ENCODE peak calls at places on chromosomes 3 and 15, in ten cellular contexts. X is mucosa of descending colon; W is cardiac muscle cell; J is testis; Z is A549; D is heart right ventricle; Y is fibroblast of villous mesenchyme; G is body of pancreas; T is uterus; F is CD8-positive, alpha-beta T cell. E is an unnamed sample.

GRCh38 chr15:49137861-49138260 is 17.5 kb downstream of the COPS2 start:
- DNase-seq in X (no peak), W (no peak), J (no peak), Z (no peak), D (no peak), Y (no peak), G (no peak), T (no peak), F (no peak), E (no peak)

GRCh38 chr3:11128682-11129632 is 25.3 kb upstream of the HRH1 start:
- DNase-seq in X (no peak), W (no peak), J (no peak), Z (no peak), D (no peak), Y (no peak), G (no peak), T (no peak), F (no peak), E (peak)

GRCh38 chr3:50661321-50661837 is 13.3 kb upstream of the DOCK3 start:
- DNase-seq in X (no peak), W (no peak), J (no peak), Z (no peak), D (no peak), Y (no peak), G (no peak), T (no peak), F (no peak), E (no peak)

GRCh38 chr3:193446975-193447602 is 68.5 kb upstream of the ATP13A5 start:
- DNase-seq in X (no peak), W (no peak), J (no peak), Z (no peak), D (no peak), Y (no peak), G (no peak), T (no peak), F (no peak), E (no peak)

GRCh38 chr15:90364251-90364650 is 12.2 kb downstream of the ZNF774 start:
- DNase-seq in X (no peak), W (no peak), J (no peak), Z (no peak), D (no peak), Y (peak), G (no peak), T (no peak), F (no peak), E (peak)

GRCh38 chr15:82081904-82082810 is 36.3 kb upstream of the MEX3B start:
- DNase-seq in X (no peak), W (no peak), J (no peak), Z (no peak), D (no peak), Y (peak), G (no peak), T (no peak), F (no peak), E (peak)

GRCh38 chr15:100261302-100262240 is 80.2 kb downstream of the ADAMTS17 start:
- DNase-seq in X (no peak), W (no peak), J (no peak), Z (no peak), D (no peak), Y (no peak), G (no peak), T (no peak), F (no peak), E (no peak)

GRCh38 chr3:53709856-53710674 is 136.2 kb downstream of the CHDH start:
- DNase-seq in X (no peak), W (peak), J (peak), Z (peak), D (peak), Y (peak), G (peak), T (peak), F (peak), E (peak)

GRCh38 chr3:121883507-121883906 is 10.7 kb upstream of the SLC15A2 start:
- DNase-seq in X (no peak), W (peak), J (peak), Z (peak), D (no peak), Y (peak), G (no peak), T (no peak), F (no peak), E (peak)

GRCh38 chr3:129433565-129433964 is 5.1 kb upstream of the EFCAB12 start:
- DNase-seq in X (no peak), W (no peak), J (no peak), Z (no peak), D (no peak), Y (no peak), G (no peak), T (no peak), F (no peak), E (no peak)

GRCh38 chr15:65816441-65816840 is 24.3 kb upstream of the DENND4A start:
- DNase-seq in X (no peak), W (no peak), J (no peak), Z (no peak), D (no peak), Y (no peak), G (no peak), T (no peak), F (no peak), E (no peak)

GRCh38 chr3:50572158-50572557 is 2.8 kb downstream of the HEMK1 start:
- DNase-seq in X (peak), W (peak), J (peak), Z (peak), D (peak), Y (peak), G (peak), T (peak), F (peak), E (peak)

GRCh38 chr3:123194552-123194951 is 7.2 kb upstream of the SEC22A start:
- DNase-seq in X (no peak), W (peak), J (peak), Z (peak), D (peak), Y (peak), G (no peak), T (no peak), F (no peak), E (peak)

GRCh38 chr3:192928720-192929119 is 11.1 kb upstream of the MB21D2 start:
- DNase-seq in X (no peak), W (no peak), J (no peak), Z (no peak), D (no peak), Y (no peak), G (no peak), T (no peak), F (no peak), E (no peak)

GRCh38 chr15:39581501-39582285 is 814 bp downstream of the THBS1 start:
- DNase-seq in X (peak), W (peak), J (peak), Z (peak), D (peak), Y (peak), G (peak), T (peak), F (no peak), E (peak)
- H3K4me3 ChIP-seq in X (peak), W (peak), J (peak), Z (peak), D (peak), Y (peak), G (no peak), T (peak), F (no peak), E (peak)

GRCh38 chr3:46245155-46245554 is 2.9 kb downstream of the CCR3 start:
- DNase-seq in X (no peak), W (no peak), J (no peak), Z (no peak), D (no peak), Y (no peak), G (no peak), T (no peak), F (no peak), E (no peak)
- TF ChIP-seq CTCF in X (no peak), W (no peak), J (no peak), Z (no peak), D (no peak), Y (no peak), G (no peak), T (no peak), F (no peak), E (no peak)

DNA sequence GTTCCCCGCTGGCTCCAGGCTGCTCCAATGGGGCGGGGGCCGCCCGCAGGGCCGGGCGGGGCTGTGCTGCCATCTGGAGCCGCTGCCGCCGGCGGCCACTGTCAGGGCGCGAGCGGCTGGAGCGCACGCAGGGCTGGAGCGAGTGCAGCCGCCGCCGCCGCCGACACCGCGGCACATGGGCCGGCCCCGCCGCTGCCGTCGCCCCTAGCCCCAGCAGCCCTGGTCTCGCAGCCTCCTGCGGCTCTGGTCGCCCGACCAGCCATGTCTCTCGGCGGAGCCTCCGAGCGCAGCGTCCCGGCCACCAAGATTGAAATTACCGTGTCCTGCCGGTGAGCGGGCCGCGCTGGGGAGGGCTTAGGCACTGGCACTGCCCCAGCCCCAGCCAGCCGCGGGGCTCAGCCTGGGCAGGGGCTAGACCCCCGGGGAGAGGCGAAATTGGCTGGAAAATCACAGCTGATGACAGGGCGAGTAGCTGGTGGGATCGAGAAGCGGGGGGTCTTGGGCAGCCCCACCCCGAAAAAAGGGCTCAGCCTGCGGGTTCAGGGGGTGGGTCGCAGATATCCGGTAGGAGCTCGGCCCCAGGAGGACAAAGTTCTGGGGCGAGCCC is at the start of gene CPNE9:
- DNase-seq in X (no peak), W (peak), J (no peak), Z (no peak), D (no peak), Y (no peak), G (no peak), T (no peak), F (no peak), E (no peak)
- H3K4me3 ChIP-seq in X (no peak), W (peak), J (peak), Z (peak), D (peak), Y (peak), G (no peak), T (no peak), F (peak), E (peak)

GRCh38 chr3:188687389-188687788 is 484.4 kb upstream of the TPRG1 start:
- DNase-seq in X (no peak), W (peak), J (no peak), Z (no peak), D (no peak), Y (peak), G (no peak), T (no peak), F (no peak), E (peak)
- TF ChIP-seq CTCF in X (no peak), W (peak), J (no peak), Z (no peak), D (peak), Y (peak), G (no peak), T (no peak), F (no peak), E (peak)

GRCh38 chr3:119676020-119676419 is 1.2 kb downstream of the COX17 start:
- DNase-seq in X (no peak), W (no peak), J (no peak), Z (no peak), D (no peak), Y (no peak), G (no peak), T (no peak), F (no peak), E (no peak)
- H3K4me3 ChIP-seq in X (no peak), W (peak), J (no peak), Z (peak), D (peak), Y (peak), G (no peak), T (peak), F (peak), E (peak)

GRCh38 chr3:135862361-135862760 is 103.2 kb upstream of the PPP2R3A start:
- DNase-seq in X (no peak), W (no peak), J (no peak), Z (no peak), D (no peak), Y (no peak), G (no peak), T (no peak), F (no peak), E (no peak)
- TF ChIP-seq CTCF in X (no peak), W (no peak), J (no peak), Z (no peak), D (no peak), Y (no peak), G (no peak), T (no peak), F (no peak), E (no peak)

GRCh38 chr3:35644461-35644860 is 5.1 kb downstream of the ARPP21 start:
- DNase-seq in X (no peak), W (no peak), J (no peak), Z (no peak), D (no peak), Y (no peak), G (no peak), T (no peak), F (no peak), E (no peak)

GRCh38 chr3:35643391-35643790 is 4.1 kb downstream of the ARPP21 start:
- DNase-seq in X (no peak), W (no peak), J (no peak), Z (no peak), D (no peak), Y (no peak), G (no peak), T (no peak), F (no peak), E (no peak)

GRCh38 chr3:35640186-35640584 is 860 bp downstream of the ARPP21 start:
- DNase-seq in X (no peak), W (no peak), J (no peak), Z (no peak), D (no peak), Y (no peak), G (no peak), T (no peak), F (no peak), E (no peak)

GRCh38 chr3:35640736-35641135 is 1.4 kb downstream of the ARPP21 start:
- DNase-seq in X (no peak), W (no peak), J (no peak), Z (no peak), D (no peak), Y (no peak), G (no peak), T (no peak), F (no peak), E (no peak)

GRCh38 chr3:35641920-35642532 is 2.7 kb downstream of the ARPP21 start:
- DNase-seq in X (no peak), W (no peak), J (no peak), Z (no peak), D (no peak), Y (no peak), G (no peak), T (no peak), F (no peak), E (no peak)
- H3K4me3 ChIP-seq in X (no peak), W (no peak), J (no peak), Z (no peak), D (no peak), Y (no peak), G (no peak), T (no peak), F (no peak), E (no peak)

GRCh38 chr3:151383956-151384355 is 597 bp downstream of the P2RY12 start:
- DNase-seq in X (no peak), W (no peak), J (no peak), Z (no peak), D (no peak), Y (no peak), G (no peak), T (no peak), F (no peak), E (no peak)

GRCh38 chr3:151382671-151383070 is 1.9 kb downstream of the P2RY12 start:
- DNase-seq in X (no peak), W (no peak), J (no peak), Z (no peak), D (no peak), Y (no peak), G (no peak), T (no peak), F (no peak), E (no peak)

GRCh38 chr3:151383111-151383510 is 1.4 kb downstream of the P2RY12 start:
- DNase-seq in X (no peak), W (no peak), J (no peak), Z (no peak), D (no peak), Y (no peak), G (no peak), T (no peak), F (no peak), E (no peak)

GRCh38 chr3:151377768-151378385 is 6.7 kb downstream of the P2RY12 start:
- DNase-seq in X (no peak), W (no peak), J (no peak), Z (no peak), D (no peak), Y (no peak), G (no peak), T (no peak), F (no peak), E (no peak)

DNA sequence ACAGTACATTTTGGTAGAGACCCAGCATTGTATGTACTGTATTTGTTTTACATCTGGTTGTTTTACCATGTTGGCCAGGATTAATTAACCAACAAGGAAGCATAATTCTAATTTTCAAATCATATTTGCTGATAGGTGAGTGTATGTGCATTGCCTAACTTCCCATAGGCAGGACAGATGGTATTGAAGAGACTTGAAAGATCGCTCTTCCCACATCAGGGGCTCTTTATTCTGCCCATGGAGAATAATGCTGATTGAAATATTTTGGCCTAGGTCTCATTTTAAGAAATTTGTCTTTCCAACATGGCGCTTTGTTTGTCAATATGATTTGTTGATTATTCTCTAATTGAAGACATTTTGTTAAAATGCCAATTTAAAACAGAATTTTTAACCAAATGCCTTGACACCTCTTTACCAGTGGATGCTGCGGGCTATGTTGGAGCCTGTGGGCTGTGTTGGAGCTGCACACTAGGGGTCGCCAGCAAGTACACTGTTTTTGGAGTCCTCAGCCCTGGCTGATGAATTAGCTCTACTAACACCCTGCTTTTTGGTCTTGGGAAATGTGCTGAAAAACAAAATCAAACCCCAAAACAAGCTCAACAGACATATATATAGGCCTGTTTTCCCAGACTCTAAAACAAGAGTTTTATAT is 5.3 kb downstream of the P2RY12 start:
- DNase-seq in X (no peak), W (peak), J (peak), Z (peak), D (peak), Y (no peak), G (peak), T (no peak), F (no peak), E (peak)
- TF ChIP-seq CTCF in X (no peak), W (peak), J (no peak), Z (peak), D (peak), Y (peak), G (no peak), T (peak), F (no peak), E (peak)

DNA sequence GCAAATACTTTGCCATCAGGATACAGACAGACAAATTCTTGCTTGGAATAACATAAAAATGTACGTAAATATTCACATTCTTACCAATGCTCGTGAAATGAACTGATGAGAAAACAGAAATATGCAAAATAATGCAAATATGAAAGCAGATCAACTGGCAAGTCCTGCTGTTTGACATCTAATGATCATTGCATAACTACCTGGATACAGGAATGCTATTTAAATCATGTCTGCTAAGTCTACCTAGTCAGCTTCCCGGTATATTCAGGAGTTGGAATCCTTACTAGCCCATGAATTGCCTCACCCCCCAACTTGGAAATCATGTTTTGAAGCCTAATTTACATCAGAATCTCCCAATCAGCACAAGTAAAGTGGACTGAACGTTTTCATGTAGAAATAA is 230.6 kb downstream of the CHL1 start:
- DNase-seq in X (no peak), W (no peak), J (no peak), Z (no peak), D (no peak), Y (no peak), G (no peak), T (no peak), F (no peak), E (peak)
- H3K4me3 ChIP-seq in X (no peak), W (no peak), J (no peak), Z (no peak), D (no peak), Y (no peak), G (no peak), T (no peak), F (no peak), E (no peak)

GRCh38 chr3:96863129-96863740 is 48.8 kb downstream of the EPHA6 start:
- DNase-seq in X (no peak), W (peak), J (peak), Z (no peak), D (no peak), Y (peak), G (peak), T (no peak), F (no peak), E (peak)
- TF ChIP-seq CTCF in X (no peak), W (peak), J (no peak), Z (peak), D (peak), Y (peak), G (peak), T (no peak), F (no peak), E (peak)